ENCODE peak calls at places on chromosome 9, in five cellular contexts. One of them, this sample, is unnamed. For H3K4me1 and H3K9me3, the result is how much of the 10 kb centered on the place peaks cover.

GRCh38 chr9:116066221-116066620 is 87.4 kb upstream of the PAPPA start:
- DNase-seq in vagina: no peak
- DNase-seq in ovary: no peak
- DNase-seq in heart right ventricle: no peak
- DNase-seq in effector memory CD4-positive, alpha-beta T cell: no peak
- DNase-seq in this sample: no peak

GRCh38 chr9:126337690-126338426 is 11.2 kb downstream of the MVB12B start:
- DNase-seq in vagina: no peak
- DNase-seq in ovary: no peak
- DNase-seq in heart right ventricle: no peak
- DNase-seq in effector memory CD4-positive, alpha-beta T cell: no peak
- DNase-seq in this sample: no peak

GRCh38 chr9:98428452-98428851 is 173.0 kb upstream of the TBC1D2 start:
- DNase-seq in vagina: no peak
- DNase-seq in ovary: no peak
- DNase-seq in heart right ventricle: no peak
- DNase-seq in effector memory CD4-positive, alpha-beta T cell: no peak
- DNase-seq in this sample: no peak

GRCh38 chr9:23826120-23826629 is at the start of gene ELAVL2:
- DNase-seq in vagina: no peak
- DNase-seq in ovary: peak
- DNase-seq in heart right ventricle: peak
- DNase-seq in effector memory CD4-positive, alpha-beta T cell: peak
- DNase-seq in this sample: peak

GRCh38 chr9:125995706-125996105 is 248.5 kb downstream of the PBX3 start:
- DNase-seq in vagina: no peak
- DNase-seq in ovary: no peak
- DNase-seq in heart right ventricle: no peak
- DNase-seq in effector memory CD4-positive, alpha-beta T cell: no peak
- DNase-seq in this sample: no peak

GRCh38 chr9:73683862-73684591 is 532.4 kb downstream of the ANXA1 start:
- DNase-seq in vagina: no peak
- DNase-seq in ovary: no peak
- DNase-seq in heart right ventricle: no peak
- DNase-seq in effector memory CD4-positive, alpha-beta T cell: no peak
- DNase-seq in this sample: no peak

GRCh38 chr9:27528886-27529315 is 713 bp downstream of the MOB3B start:
- DNase-seq in vagina: no peak
- DNase-seq in ovary: peak
- DNase-seq in heart right ventricle: peak
- DNase-seq in effector memory CD4-positive, alpha-beta T cell: peak
- DNase-seq in this sample: peak

GRCh38 chr9:129773262-129774048 is 20.6 kb upstream of the PTGES start:
- DNase-seq in vagina: no peak
- DNase-seq in ovary: no peak
- DNase-seq in heart right ventricle: no peak
- DNase-seq in effector memory CD4-positive, alpha-beta T cell: no peak
- DNase-seq in this sample: no peak

GRCh38 chr9:77454668-77455067 is 193.5 kb downstream of the GNA14 start:
- DNase-seq in vagina: no peak
- DNase-seq in ovary: no peak
- DNase-seq in heart right ventricle: no peak
- DNase-seq in effector memory CD4-positive, alpha-beta T cell: no peak
- DNase-seq in this sample: no peak

GRCh38 chr9:80649001-80649420 is 1040.3 kb downstream of the TLE1 start:
- DNase-seq in vagina: no peak
- DNase-seq in ovary: peak
- DNase-seq in heart right ventricle: no peak
- DNase-seq in effector memory CD4-positive, alpha-beta T cell: no peak
- DNase-seq in this sample: no peak

GRCh38 chr9:137396227-137396626 is 26.7 kb downstream of the EXD3 start:
- DNase-seq in vagina: no peak
- DNase-seq in ovary: no peak
- DNase-seq in heart right ventricle: no peak
- DNase-seq in effector memory CD4-positive, alpha-beta T cell: no peak
- DNase-seq in this sample: no peak

GRCh38 chr9:11107196-11107595 is 494.4 kb upstream of the PTPRD start:
- DNase-seq in vagina: no peak
- DNase-seq in ovary: no peak
- DNase-seq in heart right ventricle: no peak
- DNase-seq in effector memory CD4-positive, alpha-beta T cell: no peak
- DNase-seq in this sample: no peak

GRCh38 chr9:92312887-92313623 is 12.1 kb downstream of the NOL8 start:
- DNase-seq in vagina: no peak
- DNase-seq in ovary: no peak
- DNase-seq in heart right ventricle: no peak
- DNase-seq in effector memory CD4-positive, alpha-beta T cell: no peak
- DNase-seq in this sample: no peak

GRCh38 chr9:25255216-25255615 is 423.0 kb downstream of the TUSC1 start:
- DNase-seq in vagina: no peak
- DNase-seq in ovary: no peak
- DNase-seq in heart right ventricle: no peak
- DNase-seq in effector memory CD4-positive, alpha-beta T cell: no peak
- DNase-seq in this sample: no peak

GRCh38 chr9:132631685-132632084 is 38.1 kb downstream of the DDX31 start:
- DNase-seq in vagina: no peak
- DNase-seq in ovary: no peak
- DNase-seq in heart right ventricle: no peak
- DNase-seq in effector memory CD4-positive, alpha-beta T cell: no peak
- DNase-seq in this sample: no peak

GRCh38 chr9:138010274-138010800 is 132.8 kb downstream of the CACNA1B start:
- DNase-seq in vagina: no peak
- DNase-seq in ovary: no peak
- DNase-seq in heart right ventricle: no peak
- DNase-seq in effector memory CD4-positive, alpha-beta T cell: no peak
- DNase-seq in this sample: no peak

GRCh38 chr9:4865685-4866084 is 72.9 kb downstream of the RCL1 start:
- DNase-seq in vagina: no peak
- DNase-seq in ovary: no peak
- DNase-seq in heart right ventricle: no peak
- DNase-seq in effector memory CD4-positive, alpha-beta T cell: no peak
- DNase-seq in this sample: no peak

GRCh38 chr9:92633879-92634278 is 36.1 kb downstream of the IPPK start:
- DNase-seq in vagina: no peak
- DNase-seq in ovary: peak
- DNase-seq in heart right ventricle: no peak
- DNase-seq in effector memory CD4-positive, alpha-beta T cell: no peak
- DNase-seq in this sample: no peak

GRCh38 chr9:100884518-100884917 is 144.0 kb upstream of the PLPPR1 start:
- DNase-seq in vagina: no peak
- DNase-seq in ovary: no peak
- DNase-seq in heart right ventricle: no peak
- DNase-seq in effector memory CD4-positive, alpha-beta T cell: no peak
- DNase-seq in this sample: no peak

GRCh38 chr9:16396389-16396788 is 474.1 kb downstream of the BNC2 start:
- DNase-seq in vagina: no peak
- DNase-seq in ovary: no peak
- DNase-seq in heart right ventricle: no peak
- DNase-seq in effector memory CD4-positive, alpha-beta T cell: no peak
- DNase-seq in this sample: no peak

GRCh38 chr9:99833735-99834134 is 12.1 kb downstream of the NR4A3 start:
- DNase-seq in vagina: no peak
- DNase-seq in ovary: no peak
- DNase-seq in heart right ventricle: no peak
- DNase-seq in effector memory CD4-positive, alpha-beta T cell: no peak
- DNase-seq in this sample: no peak

GRCh38 chr9:120742951-120743416 is 28.7 kb upstream of the MEGF9 start:
- DNase-seq in vagina: no peak
- DNase-seq in ovary: no peak
- DNase-seq in heart right ventricle: no peak
- DNase-seq in effector memory CD4-positive, alpha-beta T cell: no peak
- DNase-seq in this sample: no peak

GRCh38 chr9:136561779-136562178 is 15.9 kb upstream of the NOTCH1 start:
- DNase-seq in vagina: no peak
- DNase-seq in ovary: no peak
- DNase-seq in heart right ventricle: peak
- DNase-seq in effector memory CD4-positive, alpha-beta T cell: no peak
- DNase-seq in this sample: no peak

GRCh38 chr9:38286357-38286756 is 106.1 kb upstream of the ALDH1B1 start:
- DNase-seq in vagina: no peak
- DNase-seq in ovary: no peak
- DNase-seq in heart right ventricle: no peak
- DNase-seq in effector memory CD4-positive, alpha-beta T cell: no peak
- DNase-seq in this sample: no peak

GRCh38 chr9:6461619-6462018 is 48.6 kb downstream of the UHRF2 start:
- DNase-seq in vagina: no peak
- DNase-seq in ovary: no peak
- DNase-seq in heart right ventricle: no peak
- DNase-seq in effector memory CD4-positive, alpha-beta T cell: no peak
- DNase-seq in this sample: no peak

GRCh38 chr9:26260238-26260637 is 582.0 kb upstream of the TUSC1 start:
- DNase-seq in vagina: no peak
- DNase-seq in ovary: no peak
- DNase-seq in heart right ventricle: no peak
- DNase-seq in effector memory CD4-positive, alpha-beta T cell: no peak
- DNase-seq in this sample: no peak

GRCh38 chr9:99162759-99163364 is 57.9 kb downstream of the TGFBR1 start:
- DNase-seq in vagina: no peak
- DNase-seq in ovary: no peak
- DNase-seq in heart right ventricle: no peak
- DNase-seq in effector memory CD4-positive, alpha-beta T cell: no peak
- DNase-seq in this sample: no peak

DNA sequence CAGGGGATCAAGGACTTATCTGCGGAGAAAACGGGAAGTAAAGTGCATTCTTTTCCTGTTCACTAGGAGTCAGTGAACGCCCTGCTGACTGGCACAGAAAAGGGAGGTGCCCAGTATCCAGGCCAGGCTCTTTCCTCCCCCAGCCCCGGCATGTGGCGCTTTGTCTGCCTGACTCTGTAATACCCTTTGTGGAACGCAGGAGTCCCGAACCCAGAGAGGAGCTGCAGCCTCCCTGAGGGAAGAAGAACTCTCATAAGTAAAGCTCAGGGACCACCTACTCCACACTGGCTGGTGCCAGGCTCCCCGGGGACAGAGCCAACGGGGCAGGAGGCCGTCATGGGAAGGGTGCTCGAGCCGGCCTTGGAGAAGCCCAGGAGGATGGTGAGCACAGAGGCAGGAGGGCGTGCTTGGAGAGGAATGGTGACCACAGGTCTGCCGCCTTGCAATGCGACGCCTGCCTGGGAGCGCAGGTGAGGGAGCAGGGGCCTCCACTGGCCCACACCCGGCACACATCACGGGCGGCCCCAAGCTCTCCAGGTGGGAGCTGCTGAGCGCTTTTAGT is 31.5 kb downstream of the VAV2 start:
- DNase-seq in vagina: no peak
- DNase-seq in ovary: no peak
- DNase-seq in heart right ventricle: no peak
- DNase-seq in effector memory CD4-positive, alpha-beta T cell: no peak
- DNase-seq in this sample: peak
- H3K4me1 ChIP-seq in vagina: under half
- H3K4me1 ChIP-seq in ovary: under half
- H3K4me1 ChIP-seq in heart right ventricle: under half
- H3K4me1 ChIP-seq in effector memory CD4-positive, alpha-beta T cell: under half
- H3K4me1 ChIP-seq in this sample: under half

DNA sequence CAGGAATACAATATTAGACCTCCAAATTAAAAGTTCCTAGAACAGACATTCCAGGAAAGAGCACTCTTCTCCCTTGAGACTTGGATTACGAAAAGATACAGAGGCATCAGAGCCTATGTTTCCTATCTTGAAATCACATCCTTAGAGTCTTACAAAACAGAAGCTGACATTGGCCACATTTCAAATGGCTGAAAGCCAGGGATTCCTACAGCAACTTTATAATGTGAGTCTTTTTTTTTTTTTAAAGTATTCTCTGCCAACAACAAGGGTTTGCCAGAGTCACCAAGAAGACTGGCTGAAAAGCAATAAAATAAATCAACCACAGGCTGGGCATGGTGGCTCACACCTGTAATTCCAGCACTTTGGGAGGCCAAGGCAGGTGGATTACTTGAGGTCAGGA is 63.1 kb downstream of the TRPM6 start:
- DNase-seq in vagina: no peak
- DNase-seq in ovary: no peak
- DNase-seq in heart right ventricle: no peak
- DNase-seq in effector memory CD4-positive, alpha-beta T cell: no peak
- DNase-seq in this sample: peak
- H3K4me3 ChIP-seq in vagina: no peak
- H3K4me3 ChIP-seq in ovary: no peak
- H3K4me3 ChIP-seq in heart right ventricle: no peak
- H3K4me3 ChIP-seq in effector memory CD4-positive, alpha-beta T cell: no peak
- H3K4me3 ChIP-seq in this sample: no peak

DNA sequence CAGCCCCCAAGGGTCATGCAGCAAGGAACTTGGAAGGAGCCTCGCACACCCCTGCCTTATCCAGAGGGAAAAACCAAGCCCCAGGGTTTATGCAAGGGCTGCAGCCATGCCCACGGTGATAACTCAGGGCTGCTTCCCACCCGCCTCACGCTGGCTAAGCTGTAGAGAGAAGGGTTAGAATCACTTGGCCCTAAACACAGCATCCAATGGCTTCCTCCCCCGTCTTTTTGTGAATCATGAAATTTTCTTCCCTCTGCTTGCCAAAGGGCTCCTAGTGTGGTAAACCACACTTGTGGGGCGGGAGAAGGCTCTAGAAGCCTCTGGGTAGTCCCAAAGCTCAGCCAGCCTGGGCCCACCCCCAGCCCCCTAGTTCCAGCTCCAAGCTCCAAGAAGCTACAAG is 55.9 kb upstream of the ORM1 start:
- DNase-seq in vagina: no peak
- DNase-seq in ovary: no peak
- DNase-seq in heart right ventricle: no peak
- DNase-seq in effector memory CD4-positive, alpha-beta T cell: no peak
- DNase-seq in this sample: no peak
- H3K9me3 ChIP-seq in vagina: under half
- H3K9me3 ChIP-seq in ovary: under half
- H3K9me3 ChIP-seq in heart right ventricle: under half
- H3K9me3 ChIP-seq in effector memory CD4-positive, alpha-beta T cell: under half
- H3K9me3 ChIP-seq in this sample: under half

GRCh38 chr9:104863180-104863883 is 64.6 kb downstream of the ABCA1 start:
- DNase-seq in vagina: no peak
- DNase-seq in ovary: peak
- DNase-seq in heart right ventricle: no peak
- DNase-seq in effector memory CD4-positive, alpha-beta T cell: no peak
- DNase-seq in this sample: peak

GRCh38 chr9:104868687-104869404 is 59.1 kb downstream of the ABCA1 start:
- DNase-seq in vagina: no peak
- DNase-seq in ovary: peak
- DNase-seq in heart right ventricle: peak
- DNase-seq in effector memory CD4-positive, alpha-beta T cell: no peak
- DNase-seq in this sample: peak

GRCh38 chr9:104864675-104865104 is 63.3 kb downstream of the ABCA1 start:
- DNase-seq in vagina: no peak
- DNase-seq in ovary: no peak
- DNase-seq in heart right ventricle: no peak
- DNase-seq in effector memory CD4-positive, alpha-beta T cell: no peak
- DNase-seq in this sample: no peak

GRCh38 chr9:104868303-104868686 is 59.7 kb downstream of the ABCA1 start:
- DNase-seq in vagina: no peak
- DNase-seq in ovary: no peak
- DNase-seq in heart right ventricle: no peak
- DNase-seq in effector memory CD4-positive, alpha-beta T cell: no peak
- DNase-seq in this sample: no peak

DNA sequence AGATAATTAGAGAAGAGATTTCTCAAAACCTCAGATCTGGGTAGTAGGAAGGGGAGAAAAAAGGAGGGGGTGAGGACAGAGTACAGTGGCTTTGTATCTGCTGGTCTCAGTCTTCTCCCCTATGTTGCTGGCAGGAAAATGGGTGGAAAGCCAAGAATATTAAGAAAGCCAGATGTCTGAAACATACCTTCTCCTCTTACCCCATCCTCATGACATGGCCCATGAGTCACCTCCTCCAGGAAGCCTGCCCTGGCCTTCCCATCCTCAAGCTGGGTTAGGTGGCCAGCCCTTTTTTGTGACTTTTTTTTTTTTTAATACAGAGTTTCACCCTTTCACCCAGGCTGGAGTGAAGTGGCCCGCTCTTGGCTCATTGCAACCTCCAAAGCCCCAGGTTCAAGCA is 61.8 kb downstream of the ABCA1 start:
- DNase-seq in vagina: no peak
- DNase-seq in ovary: no peak
- DNase-seq in heart right ventricle: no peak
- DNase-seq in effector memory CD4-positive, alpha-beta T cell: no peak
- DNase-seq in this sample: no peak
- H3K4me1 ChIP-seq in vagina: half or more
- H3K4me1 ChIP-seq in ovary: under half
- H3K4me1 ChIP-seq in heart right ventricle: under half
- H3K4me1 ChIP-seq in effector memory CD4-positive, alpha-beta T cell: under half
- H3K4me1 ChIP-seq in this sample: under half